ENCODE peak calls at places on chromosome 5, in five cellular contexts. One of them, this sample, is unnamed.

GRCh38 chr5:431001-431710 is 11.8 kb upstream of the EXOC3 start:
- DNase-seq in PC-3: peak; percentile 62
- DNase-seq in H9: peak; percentile 82
- DNase-seq in astrocyte: no peak
- DNase-seq in DND-41: peak; percentile 64
- DNase-seq in this sample: peak; percentile 79

GRCh38 chr5:156036640-156037039 is 290.3 kb upstream of the SGCD start:
- DNase-seq in PC-3: no peak
- DNase-seq in H9: no peak
- DNase-seq in astrocyte: peak; percentile 35
- DNase-seq in DND-41: no peak
- DNase-seq in this sample: no peak

GRCh38 chr5:116308391-116308790 is 223.6 kb downstream of the COMMD10 start:
- DNase-seq in PC-3: no peak
- DNase-seq in H9: no peak
- DNase-seq in astrocyte: no peak
- DNase-seq in DND-41: no peak
- DNase-seq in this sample: no peak

GRCh38 chr5:8329773-8330172 is 460.8 kb downstream of the MTRR start:
- DNase-seq in PC-3: peak; percentile 98
- DNase-seq in H9: no peak
- DNase-seq in astrocyte: no peak
- DNase-seq in DND-41: no peak
- DNase-seq in this sample: no peak

GRCh38 chr5:2200261-2200965 is 317.7 kb upstream of the IRX4 start:
- DNase-seq in PC-3: no peak
- DNase-seq in H9: no peak
- DNase-seq in astrocyte: no peak
- DNase-seq in DND-41: no peak
- DNase-seq in this sample: no peak

GRCh38 chr5:33311893-33312292 is 128.9 kb upstream of the TARS1 start:
- DNase-seq in PC-3: peak; percentile 96
- DNase-seq in H9: no peak
- DNase-seq in astrocyte: peak; percentile 99
- DNase-seq in DND-41: no peak
- DNase-seq in this sample: no peak

GRCh38 chr5:138951986-138952735 is 77.0 kb upstream of the LRRTM2 start:
- DNase-seq in PC-3: no peak
- DNase-seq in H9: no peak
- DNase-seq in astrocyte: no peak
- DNase-seq in DND-41: no peak
- DNase-seq in this sample: no peak

GRCh38 chr5:7418276-7418675 is 22.3 kb downstream of the ADCY2 start:
- DNase-seq in PC-3: no peak
- DNase-seq in H9: no peak
- DNase-seq in astrocyte: no peak
- DNase-seq in DND-41: no peak
- DNase-seq in this sample: no peak

GRCh38 chr5:17359451-17359965 is 138.5 kb upstream of the TAF11L2 start:
- DNase-seq in PC-3: no peak
- DNase-seq in H9: no peak
- DNase-seq in astrocyte: peak; percentile 96
- DNase-seq in DND-41: no peak
- DNase-seq in this sample: no peak

GRCh38 chr5:178332096-178332780 is 99.6 kb upstream of the PHYKPL start:
- DNase-seq in PC-3: no peak
- DNase-seq in H9: no peak
- DNase-seq in astrocyte: no peak
- DNase-seq in DND-41: no peak
- DNase-seq in this sample: no peak

GRCh38 chr5:110018509-110018908 is 328.8 kb downstream of the MAN2A1 start:
- DNase-seq in PC-3: no peak
- DNase-seq in H9: no peak
- DNase-seq in astrocyte: no peak
- DNase-seq in DND-41: no peak
- DNase-seq in this sample: no peak

GRCh38 chr5:80077317-80077716 is 42.2 kb downstream of the THBS4 start:
- DNase-seq in PC-3: no peak
- DNase-seq in H9: no peak
- DNase-seq in astrocyte: no peak
- DNase-seq in DND-41: no peak
- DNase-seq in this sample: no peak

GRCh38 chr5:80082731-80083114 is 47.6 kb downstream of the THBS4 start:
- DNase-seq in PC-3: peak; percentile 73
- DNase-seq in H9: peak; percentile 89
- DNase-seq in astrocyte: peak; percentile 56
- DNase-seq in DND-41: no peak
- DNase-seq in this sample: peak; percentile 86

GRCh38 chr5:80083115-80083890 is 48.2 kb downstream of the THBS4 start:
- DNase-seq in PC-3: peak; percentile 76
- DNase-seq in H9: peak; percentile 42
- DNase-seq in astrocyte: peak; percentile 68
- DNase-seq in DND-41: peak; percentile 12
- DNase-seq in this sample: peak; percentile 85

GRCh38 chr5:80078921-80079320 is 43.8 kb downstream of the THBS4 start:
- DNase-seq in PC-3: no peak
- DNase-seq in H9: no peak
- DNase-seq in astrocyte: no peak
- DNase-seq in DND-41: no peak
- DNase-seq in this sample: no peak

DNA sequence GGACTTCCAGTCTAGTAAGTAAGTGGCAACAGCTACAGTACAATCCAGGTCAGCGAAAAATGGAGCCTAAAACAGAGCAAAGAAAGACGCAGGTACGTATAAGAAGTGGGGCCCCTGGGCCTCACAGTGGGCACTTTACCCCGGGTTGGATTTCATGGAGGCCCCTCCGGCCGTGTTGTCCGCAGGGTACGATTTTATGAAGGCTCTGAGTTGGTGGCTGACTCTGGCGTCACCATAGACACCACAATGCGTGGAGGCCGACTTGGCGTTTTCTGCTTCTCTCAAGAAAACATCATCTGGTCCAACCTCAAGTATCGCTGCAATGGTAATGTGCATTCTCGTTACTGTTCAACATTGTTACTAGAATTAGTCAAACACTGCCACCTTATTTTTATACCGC is 47.1 kb downstream of the THBS4 start:
- DNase-seq in PC-3: no peak
- DNase-seq in H9: no peak
- DNase-seq in astrocyte: no peak
- DNase-seq in DND-41: no peak
- DNase-seq in this sample: no peak
- H2AFZ ChIP-seq in PC-3: peak overlapping the region; percentile 82
- H2AFZ ChIP-seq in H9: no peak overlapping the region
- H2AFZ ChIP-seq in astrocyte: peak overlapping the region; percentile 59
- H2AFZ ChIP-seq in DND-41: peak overlapping the region; percentile 34
- H2AFZ ChIP-seq in this sample: no peak overlapping the region

DNA sequence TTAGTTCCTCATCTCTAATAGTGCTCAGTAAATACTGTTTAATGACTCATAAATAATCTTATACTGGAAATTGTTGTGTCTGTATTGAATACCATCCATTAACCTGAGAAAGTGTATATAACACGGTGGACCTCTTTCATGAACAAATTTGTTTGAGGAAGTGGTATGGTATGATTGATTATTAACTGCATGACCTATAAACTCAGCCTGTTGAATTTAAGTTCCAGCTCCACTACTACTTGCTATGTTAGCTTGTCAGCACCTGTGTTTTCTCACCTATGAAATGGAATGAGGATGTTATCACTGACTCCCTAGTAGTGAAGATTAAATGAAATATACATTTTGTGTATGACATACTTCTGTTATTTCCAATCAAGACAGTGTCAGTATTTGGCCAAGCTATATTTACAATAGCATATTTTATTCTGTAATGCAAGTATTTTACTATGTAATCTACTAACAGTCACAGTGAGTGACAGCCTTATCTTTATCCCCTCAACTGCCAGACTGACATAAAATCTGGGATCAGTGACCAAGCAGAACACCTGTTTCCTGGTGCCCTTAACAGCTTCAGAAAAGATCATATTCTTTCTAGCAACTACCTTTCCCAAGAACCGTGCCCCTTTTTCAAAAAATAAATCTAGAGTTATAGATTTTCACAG is 77.3 kb upstream of the ITGA1 start:
- DNase-seq in PC-3: no peak
- DNase-seq in H9: no peak
- DNase-seq in astrocyte: no peak
- DNase-seq in DND-41: no peak
- DNase-seq in this sample: no peak
- H2AFZ ChIP-seq in PC-3: no peak overlapping the region
- H2AFZ ChIP-seq in H9: no peak overlapping the region
- H2AFZ ChIP-seq in astrocyte: no peak overlapping the region
- H2AFZ ChIP-seq in DND-41: peak overlapping the region; percentile 24
- H2AFZ ChIP-seq in this sample: no peak overlapping the region

GRCh38 chr5:96896806-96897205 is 20.5 kb downstream of the ERAP2 start:
- DNase-seq in PC-3: no peak
- DNase-seq in H9: no peak
- DNase-seq in astrocyte: no peak
- DNase-seq in DND-41: no peak
- DNase-seq in this sample: peak; percentile 88
- H2AFZ ChIP-seq in PC-3: no peak overlapping the region
- H2AFZ ChIP-seq in H9: no peak overlapping the region
- H2AFZ ChIP-seq in astrocyte: no peak overlapping the region
- H2AFZ ChIP-seq in DND-41: no peak overlapping the region
- H2AFZ ChIP-seq in this sample: peak overlapping the region; percentile 38

DNA sequence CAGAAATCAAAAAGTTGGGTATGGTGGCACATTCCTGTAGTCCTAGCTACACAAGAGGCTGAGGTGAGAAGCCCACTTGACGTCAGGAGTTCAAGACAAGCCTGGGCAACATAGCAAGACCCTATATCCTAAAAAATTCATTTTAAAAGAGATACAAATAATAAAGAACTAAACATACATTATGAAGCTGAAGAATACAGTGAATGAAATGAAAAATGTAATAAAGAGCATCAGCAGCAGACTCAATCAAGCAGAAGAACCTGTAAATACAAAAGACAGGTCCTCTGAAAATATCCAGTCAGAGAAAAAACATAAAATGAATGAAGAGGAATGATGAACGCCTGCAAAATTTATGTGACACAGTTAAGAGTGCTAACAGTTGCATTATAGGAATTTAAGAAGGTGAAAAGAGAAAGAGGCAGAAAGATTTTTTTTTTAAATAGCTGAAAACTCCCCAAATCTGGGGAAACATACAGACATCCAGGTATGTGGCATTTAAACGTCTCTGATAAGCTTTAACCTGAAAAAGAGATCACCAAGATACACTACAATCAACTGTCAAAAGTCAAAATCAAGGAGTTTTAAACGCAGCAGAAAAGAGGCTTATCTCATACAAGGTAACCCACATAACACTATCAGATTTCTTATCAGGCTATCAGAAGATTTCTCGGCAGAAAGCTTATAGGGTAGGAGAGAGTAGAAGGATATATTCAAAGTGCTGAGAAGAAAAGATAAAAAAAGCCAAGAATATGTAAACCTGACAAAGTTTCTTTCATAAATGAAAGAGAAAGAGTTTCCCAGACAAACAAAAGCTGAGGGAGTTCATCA is 57.6 kb downstream of the PRRC1 start:
- DNase-seq in PC-3: no peak
- DNase-seq in H9: no peak
- DNase-seq in astrocyte: no peak
- DNase-seq in DND-41: no peak
- DNase-seq in this sample: no peak
- H2AFZ ChIP-seq in PC-3: no peak overlapping the region
- H2AFZ ChIP-seq in H9: no peak overlapping the region
- H2AFZ ChIP-seq in astrocyte: no peak overlapping the region
- H2AFZ ChIP-seq in DND-41: no peak overlapping the region
- H2AFZ ChIP-seq in this sample: no peak overlapping the region

DNA sequence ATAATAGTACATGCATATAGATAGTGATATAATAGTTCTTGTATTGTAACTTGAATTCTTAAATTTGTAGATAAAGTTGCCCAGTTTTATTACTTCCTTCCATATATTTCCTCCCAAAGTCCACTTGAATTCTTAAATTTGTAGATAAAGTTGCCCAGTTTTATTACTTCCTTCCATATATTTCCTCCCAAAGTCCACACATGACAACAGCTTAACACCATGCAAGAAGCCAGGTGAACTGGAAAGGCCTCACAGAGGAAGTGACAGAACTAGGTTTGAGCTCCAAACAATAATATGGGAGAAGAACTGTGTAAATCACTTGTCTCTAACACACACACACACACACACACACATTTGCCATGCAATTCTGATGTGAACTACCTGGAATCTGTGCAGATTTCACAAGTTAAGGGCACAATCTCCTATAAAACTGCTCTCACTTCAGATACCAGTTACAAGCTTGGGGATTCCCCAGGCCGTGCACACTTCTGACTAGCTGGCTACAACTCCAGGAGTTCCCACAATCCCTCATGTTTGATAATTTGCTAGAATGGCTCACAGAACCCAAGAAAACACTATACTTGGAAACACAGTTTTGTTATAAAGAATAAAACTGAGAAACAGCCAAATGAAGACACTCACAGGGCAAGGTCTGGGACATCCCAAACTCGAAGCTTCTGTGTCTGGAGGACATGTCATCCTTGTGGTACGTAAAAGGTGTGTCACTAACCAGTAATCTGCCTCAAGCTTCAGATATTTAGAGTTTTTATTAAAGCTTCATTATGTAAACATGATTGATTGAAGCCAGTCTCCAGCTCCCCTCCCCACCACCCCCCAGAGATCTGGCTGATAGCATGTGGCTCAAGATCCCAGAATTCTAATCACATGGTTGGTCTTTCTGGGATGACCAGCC is 31.0 kb upstream of the ERAP1 start:
- DNase-seq in PC-3: no peak
- DNase-seq in H9: no peak
- DNase-seq in astrocyte: no peak
- DNase-seq in DND-41: no peak
- DNase-seq in this sample: no peak
- H2AFZ ChIP-seq in PC-3: peak overlapping the region; percentile 4
- H2AFZ ChIP-seq in H9: no peak overlapping the region
- H2AFZ ChIP-seq in astrocyte: no peak overlapping the region
- H2AFZ ChIP-seq in DND-41: no peak overlapping the region
- H2AFZ ChIP-seq in this sample: no peak overlapping the region

DNA sequence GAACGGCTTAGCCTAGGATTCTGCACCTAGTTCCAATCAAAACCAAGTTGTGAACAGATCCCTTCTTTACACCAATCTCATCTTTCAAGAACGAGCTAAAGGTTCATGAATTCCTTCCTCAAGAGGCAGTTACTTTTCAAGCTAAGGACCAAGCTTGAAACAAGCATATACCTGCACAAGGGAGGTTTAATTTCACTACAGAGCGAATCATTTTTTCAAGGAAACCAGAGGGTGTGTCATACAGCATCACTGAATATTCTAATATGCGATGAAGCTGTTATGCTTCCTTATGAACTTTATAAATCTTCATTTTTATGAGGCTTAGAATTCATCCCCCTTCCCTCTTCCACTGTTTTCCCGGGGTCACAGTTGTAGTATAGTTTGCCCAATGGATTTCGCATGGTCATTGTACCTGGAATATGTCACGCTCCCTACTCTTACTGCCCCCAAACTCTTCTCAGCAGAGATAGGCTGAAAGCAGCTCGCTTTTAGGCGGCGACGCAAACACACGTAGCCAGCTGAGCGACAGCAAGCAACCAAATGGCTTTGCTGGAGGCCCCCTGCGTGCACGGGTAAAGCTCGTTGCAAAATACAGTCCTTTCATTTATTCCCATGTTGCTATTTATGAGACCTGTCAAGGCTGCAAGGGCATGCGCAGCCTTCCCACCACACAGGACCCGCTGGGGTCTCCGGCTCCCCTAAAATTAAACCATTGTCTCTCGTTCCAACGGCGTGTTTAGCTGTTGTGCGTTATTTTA is 832 bp downstream of the LMBRD2 start:
- DNase-seq in PC-3: peak; percentile 66
- DNase-seq in H9: peak; percentile 53
- DNase-seq in astrocyte: peak; percentile 30
- DNase-seq in DND-41: peak; percentile 65
- DNase-seq in this sample: peak; percentile 88
- H2AFZ ChIP-seq in PC-3: peak overlapping the region; percentile 88
- H2AFZ ChIP-seq in H9: no peak overlapping the region
- H2AFZ ChIP-seq in astrocyte: peak overlapping the region; percentile 92
- H2AFZ ChIP-seq in DND-41: peak overlapping the region; percentile 97
- H2AFZ ChIP-seq in this sample: peak overlapping the region; percentile 67

This sample was measured in Karpas-422.